ENCODE peak calls at places on chromosomes 7 and 10, in six cellular contexts. K is foreskin fibroblast, C is fibroblast of lung, X is hepatocyte, E is lower lobe of right lung, V is HFF-Myc. D is an unnamed sample.

GRCh38 chr10:17007381-17007780 is 122.2 kb downstream of the CUBN start:
- DNase-seq in V (no peak), X (no peak), K (no peak), E (no peak), C (peak), D (no peak)

GRCh38 chr7:97246317-97246716 is 128.8 kb downstream of the SDHAF3 start:
- DNase-seq in C (no peak), K (no peak), X (no peak), E (no peak), V (no peak), D (no peak)

GRCh38 chr10:12730809-12731519 is 270.5 kb downstream of the CCDC3 start:
- DNase-seq in X (no peak), C (no peak), E (no peak), V (no peak), K (peak), D (no peak)

GRCh38 chr7:21902240-21902639 is 43.5 kb downstream of the CDCA7L start:
- DNase-seq in X (no peak), C (peak), V (no peak), K (peak), E (no peak), D (no peak)

GRCh38 chr10:120891367-120891766 is 40.2 kb downstream of the WDR11 start:
- DNase-seq in E (no peak), C (no peak), V (no peak), X (no peak), K (no peak), D (no peak)

GRCh38 chr10:27448926-27449325 is 55.2 kb upstream of the RAB18 start:
- DNase-seq in K (peak), X (no peak), C (peak), E (no peak), V (peak), D (no peak)

GRCh38 chr7:37488163-37488759 is 39.6 kb upstream of the ELMO1 start:
- DNase-seq in E (no peak), V (peak), X (no peak), C (peak), K (peak), D (no peak)

GRCh38 chr7:79281406-79281805 is 172.1 kb downstream of the MAGI2 start:
- DNase-seq in E (no peak), V (no peak), K (no peak), C (no peak), X (no peak), D (no peak)

GRCh38 chr7:43583424-43584199 is 704 bp downstream of the STK17A start:
- DNase-seq in E (peak), V (no peak), X (peak), K (no peak), C (peak), D (no peak)

GRCh38 chr10:95517536-95518454 is 43.4 kb downstream of the SORBS1 start:
- DNase-seq in X (peak), K (peak), E (no peak), C (peak), V (no peak), D (no peak)

GRCh38 chr7:116210345-116211005 is at the start of gene TES:
- DNase-seq in C (peak), K (no peak), E (peak), X (peak), V (no peak), D (peak)

GRCh38 chr7:128210590-128211570 is 30.2 kb upstream of the LEP start:
- DNase-seq in C (no peak), E (no peak), X (no peak), V (no peak), K (no peak), D (no peak)

GRCh38 chr7:133984023-133984422 is 143.1 kb upstream of the LRGUK start:
- DNase-seq in X (no peak), V (no peak), E (no peak), C (peak), K (no peak), D (no peak)

GRCh38 chr7:13117103-13117502 is 429.7 kb downstream of the ARL4A start:
- DNase-seq in E (no peak), X (no peak), C (peak), V (no peak), K (no peak), D (no peak)
- TF ChIP-seq CTCF in E (no peak), X (peak), C (peak), V (no peak), K (peak), D (peak)

DNA sequence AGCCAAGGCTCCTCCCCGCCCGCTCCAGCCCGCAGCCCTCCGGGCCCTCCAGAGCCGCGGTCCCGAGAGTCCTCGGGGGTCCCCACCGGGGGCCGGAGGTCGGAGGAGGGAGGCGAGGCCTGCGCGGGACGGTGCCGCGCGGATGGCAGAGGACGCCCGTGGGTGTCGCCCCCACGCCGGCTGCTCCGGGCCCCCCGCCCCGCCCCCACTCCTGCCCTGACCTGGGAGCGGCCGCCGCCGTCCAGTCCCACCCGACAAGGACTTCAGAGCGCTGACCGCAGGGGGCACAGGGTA is 57.2 kb upstream of the DNAJB6 start:
- DNase-seq in X (no peak), K (no peak), C (no peak), E (no peak), V (no peak), D (no peak)
- H3K4me3 ChIP-seq in X (no peak), K (peak), C (peak), E (peak), V (peak), D (no peak)

GRCh38 chr10:64859911-64860310 is 1338.7 kb downstream of the REEP3 start:
- DNase-seq in E (no peak), V (no peak), K (no peak), C (no peak), X (no peak), D (no peak)
- TF ChIP-seq CTCF in E (no peak), V (no peak), K (no peak), C (no peak), X (peak), D (peak)

GRCh38 chr10:87861953-87862643 is 1.2 kb downstream of the KLLN start:
- DNase-seq in C (peak), X (peak), E (peak), V (peak), K (peak), D (peak)

GRCh38 chr10:87861566-87861952 is 1.8 kb downstream of the KLLN start:
- DNase-seq in E (peak), C (peak), X (peak), V (no peak), K (peak), D (peak)

GRCh38 chr10:87861034-87861433 is 2.3 kb downstream of the KLLN start:
- DNase-seq in C (no peak), K (no peak), X (peak), E (no peak), V (no peak), D (no peak)

GRCh38 chr10:87862644-87863101 is 660 bp downstream of the KLLN start:
- DNase-seq in V (no peak), E (no peak), C (no peak), X (no peak), K (no peak), D (no peak)

DNA sequence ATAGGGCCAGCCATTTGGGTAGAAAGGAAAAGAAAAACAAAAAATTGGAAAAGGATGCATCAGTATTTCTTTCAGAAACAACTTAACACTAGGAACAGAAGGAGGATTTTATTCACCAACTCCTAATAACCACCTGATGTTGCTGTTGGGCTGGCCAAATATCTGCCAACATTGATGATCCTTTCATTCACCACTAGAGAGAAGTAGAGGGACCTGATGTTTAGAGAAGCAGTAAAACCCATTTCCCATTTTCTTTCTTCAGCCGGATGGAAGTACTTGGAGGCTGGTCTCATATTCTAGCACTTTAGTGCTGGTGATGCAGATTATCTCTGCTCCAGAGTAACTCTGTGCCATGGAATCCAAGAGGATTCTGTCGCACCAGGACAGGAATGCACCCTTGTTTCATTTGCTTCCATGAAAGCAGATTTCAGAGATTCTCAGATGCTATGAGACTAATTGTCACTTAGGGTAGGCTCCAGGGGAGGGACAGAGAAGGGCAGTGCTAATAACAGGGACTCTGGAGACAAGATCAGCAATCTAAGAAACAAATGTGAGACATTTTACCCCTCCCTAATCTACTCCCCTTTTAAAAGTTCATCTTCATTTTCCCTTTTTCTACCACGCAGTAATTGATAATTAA is 3.1 kb downstream of the KLLN start:
- DNase-seq in V (peak), E (no peak), X (peak), K (peak), C (peak), D (no peak)
- H3K4me3 ChIP-seq in V (no peak), E (no peak), X (no peak), K (no peak), C (no peak), D (no peak)

GRCh38 chr10:22619111-22619510 is 95.3 kb downstream of the PIP4K2A start:
- DNase-seq in C (peak), E (no peak), X (no peak), K (no peak), V (no peak), D (no peak)

GRCh38 chr10:22615101-22615500 is 99.3 kb downstream of the PIP4K2A start:
- DNase-seq in E (no peak), K (no peak), C (no peak), X (no peak), V (no peak), D (no peak)

GRCh38 chr10:22615819-22616499 is 98.4 kb downstream of the PIP4K2A start:
- DNase-seq in X (peak), E (peak), V (peak), K (no peak), C (peak), D (peak)

GRCh38 chr10:22618081-22618785 is 96.1 kb downstream of the PIP4K2A start:
- DNase-seq in K (no peak), X (no peak), C (peak), E (no peak), V (no peak), D (no peak)

DNA sequence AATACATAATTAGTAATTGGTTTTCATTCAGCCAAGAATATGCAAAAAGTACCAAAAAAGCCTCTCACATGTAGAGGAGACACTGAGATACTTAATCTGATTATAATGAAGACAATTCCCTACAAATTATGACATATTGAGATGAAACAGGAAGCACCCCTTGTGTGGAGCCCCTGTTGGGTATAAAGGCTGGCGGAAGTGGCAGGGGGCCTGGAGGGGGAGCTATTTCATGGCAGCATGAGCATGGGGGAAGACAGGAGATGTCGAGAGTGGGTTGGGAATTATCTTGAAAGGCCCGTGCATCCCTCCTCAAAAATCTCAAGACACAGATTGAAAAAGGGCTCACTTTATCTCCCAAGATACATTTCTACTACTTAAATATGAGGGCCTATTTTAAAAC is 96.9 kb downstream of the PIP4K2A start:
- DNase-seq in E (no peak), X (no peak), C (no peak), K (no peak), V (no peak), D (no peak)
- TF ChIP-seq CTCF in E (no peak), X (no peak), C (no peak), K (no peak), V (no peak), D (no peak)

D was measured in LNCaP clone FGC.